ENCODE peak calls at places on chromosomes 5 and 9, in four cellular contexts. One of them, this sample, is unnamed.

GRCh38 chr5:15566306-15566705 is 66.3 kb downstream of the FBXL7 start:
- DNase-seq in K562: no peak
- DNase-seq in GM12878: no peak
- DNase-seq in HepG2: no peak
- DNase-seq in this sample: no peak

GRCh38 chr5:36607114-36607561 is 732 bp downstream of the SLC1A3 start:
- DNase-seq in HepG2: no peak
- DNase-seq in K562: no peak
- DNase-seq in GM12878: no peak
- DNase-seq in this sample: peak; percentile 33

GRCh38 chr9:99906403-99907207 is at the start of gene STX17:
- DNase-seq in HepG2: peak; percentile 61
- DNase-seq in GM12878: peak; percentile 16
- DNase-seq in K562: peak; percentile 79
- DNase-seq in this sample: peak; percentile 54

GRCh38 chr9:131240047-131240921 is 36.0 kb downstream of the FAM78A start:
- DNase-seq in K562: no peak
- DNase-seq in HepG2: peak; percentile 27
- DNase-seq in GM12878: no peak
- DNase-seq in this sample: no peak

GRCh38 chr5:151592855-151593408 is 1.8 kb upstream of the FAT2 start:
- DNase-seq in HepG2: peak; percentile 66
- DNase-seq in K562: no peak
- DNase-seq in GM12878: no peak
- DNase-seq in this sample: no peak

GRCh38 chr9:119368681-119369581 is at the start of gene BRINP1:
- DNase-seq in HepG2: no peak
- DNase-seq in K562: no peak
- DNase-seq in GM12878: no peak
- DNase-seq in this sample: no peak

GRCh38 chr9:70613024-70613768 is 198.7 kb upstream of the KLF9 start:
- DNase-seq in K562: no peak
- DNase-seq in GM12878: no peak
- DNase-seq in HepG2: no peak
- DNase-seq in this sample: no peak

GRCh38 chr5:102666164-102666951 is 88.7 kb upstream of the PAM start:
- DNase-seq in K562: no peak
- DNase-seq in GM12878: no peak
- DNase-seq in HepG2: no peak
- DNase-seq in this sample: no peak

GRCh38 chr9:85024374-85024773 is 354.8 kb downstream of the NTRK2 start:
- DNase-seq in K562: no peak
- DNase-seq in GM12878: no peak
- DNase-seq in HepG2: no peak
- DNase-seq in this sample: no peak

GRCh38 chr9:91489391-91489899 is 65.8 kb upstream of the NFIL3 start:
- DNase-seq in GM12878: no peak
- DNase-seq in K562: no peak
- DNase-seq in HepG2: no peak
- DNase-seq in this sample: no peak

GRCh38 chr5:125497651-125498050 is 751.2 kb upstream of the ZNF608 start:
- DNase-seq in HepG2: no peak
- DNase-seq in GM12878: no peak
- DNase-seq in K562: no peak
- DNase-seq in this sample: no peak

GRCh38 chr9:8284835-8285234 is 485.3 kb upstream of the DMAC1 start:
- DNase-seq in K562: no peak
- DNase-seq in GM12878: no peak
- DNase-seq in HepG2: no peak
- DNase-seq in this sample: no peak

GRCh38 chr9:98997580-98997979 is 53.9 kb downstream of the COL15A1 start:
- DNase-seq in K562: no peak
- DNase-seq in HepG2: no peak
- DNase-seq in GM12878: no peak
- DNase-seq in this sample: no peak

GRCh38 chr9:98375138-98375726 is 119.8 kb upstream of the TBC1D2 start:
- DNase-seq in K562: peak; percentile 73
- DNase-seq in GM12878: no peak
- DNase-seq in HepG2: no peak
- DNase-seq in this sample: no peak

GRCh38 chr5:147417133-147417813 is 92.6 kb downstream of the DPYSL3 start:
- DNase-seq in GM12878: no peak
- DNase-seq in K562: no peak
- DNase-seq in HepG2: no peak
- DNase-seq in this sample: no peak

GRCh38 chr5:176542596-176543427 is 5.6 kb upstream of the RNF44 start:
- DNase-seq in GM12878: no peak
- DNase-seq in HepG2: no peak
- DNase-seq in K562: peak; percentile 67
- DNase-seq in this sample: no peak

GRCh38 chr9:87799503-87799902 is 73.6 kb downstream of the CTSL start:
- DNase-seq in GM12878: no peak
- DNase-seq in HepG2: no peak
- DNase-seq in K562: no peak
- DNase-seq in this sample: no peak

GRCh38 chr9:38017885-38018186 is 51.2 kb downstream of the SHB start:
- DNase-seq in GM12878: no peak
- DNase-seq in HepG2: no peak
- DNase-seq in K562: no peak
- DNase-seq in this sample: no peak

GRCh38 chr5:59562756-59563389 is 330.7 kb downstream of the PDE4D start:
- DNase-seq in GM12878: peak; percentile 75
- DNase-seq in HepG2: peak; percentile 69
- DNase-seq in K562: no peak
- DNase-seq in this sample: no peak

GRCh38 chr5:176647870-176648466 is 684 bp downstream of the TSPAN17 start:
- DNase-seq in GM12878: no peak
- DNase-seq in K562: peak; percentile 68
- DNase-seq in HepG2: no peak
- DNase-seq in this sample: no peak

GRCh38 chr5:103389846-103390245 is 131.3 kb downstream of the MACIR start:
- DNase-seq in HepG2: no peak
- DNase-seq in K562: no peak
- DNase-seq in GM12878: no peak
- DNase-seq in this sample: no peak

GRCh38 chr9:105318729-105319513 is 74.5 kb downstream of the SLC44A1 start:
- DNase-seq in GM12878: peak; percentile 40
- DNase-seq in K562: no peak
- DNase-seq in HepG2: peak; percentile 79
- DNase-seq in this sample: no peak

GRCh38 chr9:126534431-126535186 is 79.1 kb upstream of the LMX1B start:
- DNase-seq in K562: no peak
- DNase-seq in GM12878: no peak
- DNase-seq in HepG2: no peak
- DNase-seq in this sample: no peak

GRCh38 chr5:6759401-6759800 is 46.2 kb downstream of the TENT4A start:
- DNase-seq in GM12878: no peak
- DNase-seq in K562: peak; percentile 62
- DNase-seq in HepG2: peak; percentile 66
- DNase-seq in this sample: no peak

GRCh38 chr9:36597412-36598178 is 24.9 kb downstream of the MELK start:
- DNase-seq in HepG2: peak; percentile 58
- DNase-seq in K562: peak; percentile 11
- DNase-seq in GM12878: no peak
- DNase-seq in this sample: peak; percentile 32

GRCh38 chr5:53114988-53115387 is 5.4 kb upstream of the MOCS2 start:
- DNase-seq in K562: no peak
- DNase-seq in HepG2: peak; percentile 16
- DNase-seq in GM12878: no peak
- DNase-seq in this sample: no peak

GRCh38 chr9:95515272-95516113 is 1.3 kb downstream of the PTCH1 start:
- DNase-seq in HepG2: no peak
- DNase-seq in GM12878: no peak
- DNase-seq in K562: peak; percentile 54
- DNase-seq in this sample: no peak

GRCh38 chr5:180541710-180542109 is 47.5 kb downstream of the CNOT6 start:
- DNase-seq in HepG2: no peak
- DNase-seq in GM12878: no peak
- DNase-seq in K562: no peak
- DNase-seq in this sample: no peak

GRCh38 chr5:24823625-24824024 is 178.8 kb upstream of the CDH10 start:
- DNase-seq in GM12878: no peak
- DNase-seq in HepG2: no peak
- DNase-seq in K562: no peak
- DNase-seq in this sample: no peak

GRCh38 chr5:177310757-177311173 is 933 bp downstream of the MXD3 start:
- DNase-seq in K562: peak; percentile 67
- DNase-seq in HepG2: no peak
- DNase-seq in GM12878: no peak
- DNase-seq in this sample: no peak

GRCh38 chr9:128554155-128554862 is 1.9 kb downstream of the SPTAN1 start:
- DNase-seq in GM12878: peak; percentile 27
- DNase-seq in K562: peak; percentile 69
- DNase-seq in HepG2: peak; percentile 85
- DNase-seq in this sample: peak; percentile 35

GRCh38 chr9:128556276-128556675 is 3.9 kb downstream of the SPTAN1 start:
- DNase-seq in HepG2: no peak
- DNase-seq in K562: no peak
- DNase-seq in GM12878: no peak
- DNase-seq in this sample: no peak

GRCh38 chr9:128556915-128557634 is 4.7 kb downstream of the SPTAN1 start:
- DNase-seq in GM12878: no peak
- DNase-seq in K562: no peak
- DNase-seq in HepG2: peak; percentile 78
- DNase-seq in this sample: no peak

GRCh38 chr9:128555180-128555721 is 2.9 kb downstream of the SPTAN1 start:
- DNase-seq in GM12878: no peak
- DNase-seq in K562: peak; percentile 29
- DNase-seq in HepG2: peak; percentile 85
- DNase-seq in this sample: peak; percentile 46

DNA sequence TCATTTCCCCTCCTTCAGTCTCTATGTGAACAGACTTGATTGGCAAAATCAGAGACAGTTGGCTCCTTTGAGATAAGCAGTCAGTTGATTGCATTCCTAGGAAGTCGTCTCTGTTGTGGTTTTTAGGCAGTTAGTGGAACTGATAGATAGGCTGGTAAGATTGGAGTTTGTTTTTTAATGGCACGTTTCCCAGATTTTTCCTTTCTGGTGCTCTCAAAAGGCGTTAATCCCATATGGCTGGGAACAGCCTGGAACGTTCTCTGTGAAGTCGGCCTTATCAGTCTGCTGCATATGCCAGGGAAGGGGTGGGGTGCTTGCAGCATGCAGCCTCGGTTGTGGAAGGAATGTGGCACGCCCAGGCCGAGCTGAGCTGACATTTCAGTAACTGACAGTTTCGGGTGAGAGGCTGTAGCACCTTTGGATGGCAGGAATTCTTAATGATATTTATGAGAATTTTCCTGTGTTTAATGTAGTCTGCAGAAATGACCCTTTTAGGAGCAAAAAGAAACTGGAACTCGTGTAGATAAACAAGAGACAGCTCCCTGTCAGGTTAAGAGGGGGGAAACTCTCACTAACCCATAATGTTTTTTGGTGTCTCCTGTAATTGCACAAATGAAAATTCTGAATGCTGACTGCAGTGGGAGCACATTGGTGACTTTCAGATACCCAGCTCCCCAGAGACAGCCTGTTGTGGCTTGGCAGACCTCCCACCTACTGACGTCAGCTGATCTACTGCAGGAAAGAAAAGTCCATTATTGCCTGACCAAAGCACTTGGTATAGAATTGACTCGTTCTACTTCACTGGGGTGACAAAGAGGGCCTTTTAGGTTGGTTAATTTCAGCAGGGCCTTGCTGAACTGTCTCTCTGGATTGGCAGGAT is 6.3 kb downstream of the SPTAN1 start:
- DNase-seq in HepG2: peak; percentile 53
- DNase-seq in K562: peak; percentile 90
- DNase-seq in GM12878: peak; percentile 97
- DNase-seq in this sample: peak; percentile 44
- H3K4me1 ChIP-seq in HepG2: peaks cover 60% of the 10 kb centered on the region
- H3K4me1 ChIP-seq in K562: peaks cover 7% of the 10 kb centered on the region
- H3K4me1 ChIP-seq in GM12878: peaks cover 30% of the 10 kb centered on the region
- H3K4me1 ChIP-seq in this sample: peaks cover 45% of the 10 kb centered on the region

DNA sequence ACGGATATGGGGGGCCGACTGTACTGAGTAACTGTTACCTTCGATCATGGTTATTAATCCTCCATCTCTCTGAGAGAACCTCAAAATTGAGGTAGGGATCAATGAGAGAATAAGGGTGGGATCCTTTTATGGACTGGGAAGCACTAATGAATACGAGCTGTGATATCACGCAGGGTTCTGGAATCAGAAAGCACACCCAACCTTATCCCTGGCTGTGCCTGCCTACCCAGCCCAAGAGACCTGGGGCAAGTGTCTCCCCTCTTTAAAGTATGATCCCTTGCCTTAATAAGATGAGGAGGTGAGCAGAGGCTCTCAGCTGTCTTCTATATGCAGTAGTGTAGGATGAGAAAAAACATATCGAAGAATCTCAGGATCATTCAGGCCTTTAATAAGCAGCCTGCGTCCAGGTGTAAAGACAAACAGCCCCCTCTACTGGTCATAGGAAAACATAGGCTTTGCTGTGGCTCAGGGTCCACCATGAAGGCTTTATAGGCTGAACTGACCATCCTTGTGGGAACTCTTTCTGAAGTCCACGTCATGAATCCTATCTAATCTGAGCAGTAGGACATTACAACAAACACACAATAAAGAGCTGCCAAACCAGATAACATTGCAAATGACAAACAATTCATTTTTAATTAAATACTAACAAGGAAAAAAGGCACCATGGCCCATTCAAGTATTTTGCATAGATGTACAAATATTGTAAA is 16.8 kb downstream of the NIPAL4 start:
- DNase-seq in K562: peak; percentile 75
- DNase-seq in GM12878: no peak
- DNase-seq in HepG2: peak; percentile 75
- DNase-seq in this sample: peak; percentile 45
- TF ChIP-seq ZBTB33 in K562: no peak
- TF ChIP-seq ZBTB33 in GM12878: no peak
- TF ChIP-seq ZBTB33 in HepG2: no peak
- TF ChIP-seq ZBTB33 in this sample: no peak

DNA sequence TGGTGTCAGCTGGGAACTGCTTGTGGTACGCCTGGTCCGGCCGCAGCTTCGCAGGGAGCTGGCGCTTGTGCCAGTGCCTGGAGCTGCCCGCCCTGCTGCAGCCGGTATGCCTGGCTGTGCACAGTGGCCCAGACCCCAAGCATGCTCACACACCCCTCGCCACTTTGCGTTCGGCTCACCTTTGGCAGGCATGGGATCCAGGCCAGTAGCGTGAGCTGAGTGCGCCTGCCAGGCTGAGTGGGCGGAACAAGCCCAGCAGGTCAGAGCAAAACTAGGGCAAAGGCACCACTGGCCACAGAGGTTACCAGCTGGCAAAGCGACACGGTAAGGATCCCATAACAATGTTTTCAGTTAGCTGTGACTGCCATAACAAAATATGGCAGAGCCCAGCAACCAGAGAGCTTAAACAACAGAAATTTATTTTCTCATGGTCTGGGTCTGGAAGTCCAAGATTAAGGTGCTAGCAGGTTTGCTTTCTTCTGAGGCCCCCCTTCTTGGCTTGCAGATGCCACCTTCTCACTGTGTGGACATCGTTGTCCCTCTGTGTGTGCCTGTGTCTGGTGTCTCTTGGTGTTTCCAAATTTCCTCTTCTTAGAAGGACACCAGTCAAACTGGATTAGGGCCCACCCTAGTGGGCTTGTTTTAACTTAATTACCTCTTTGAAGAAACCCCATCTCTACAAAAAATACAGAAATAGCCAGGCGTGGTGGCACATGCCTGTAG is 61.6 kb downstream of the PSAT1 start:
- DNase-seq in HepG2: no peak
- DNase-seq in K562: no peak
- DNase-seq in GM12878: no peak
- DNase-seq in this sample: no peak
- TF ChIP-seq SP1 in HepG2: no peak
- TF ChIP-seq SP1 in K562: no peak
- TF ChIP-seq SP1 in GM12878: no peak
- TF ChIP-seq SP1 in this sample: no peak

GRCh38 chr9:128077847-128078503 is 9.9 kb downstream of the SLC25A25 start:
- DNase-seq in GM12878: no peak
- DNase-seq in K562: peak; percentile 84
- DNase-seq in HepG2: no peak
- DNase-seq in this sample: no peak
- H3K4me1 ChIP-seq in GM12878: peaks cover 42% of the 10 kb centered on the region
- H3K4me1 ChIP-seq in K562: peaks cover 54% of the 10 kb centered on the region
- H3K4me1 ChIP-seq in HepG2: peaks cover 60% of the 10 kb centered on the region
- H3K4me1 ChIP-seq in this sample: peaks cover 64% of the 10 kb centered on the region

This sample was measured in HCT116.